ENCODE peak calls at places on chromosomes 13 and 19, in nine cellular contexts. B, F, R, U, N, L, K, G and W are unnamed samples.

GRCh38 chr13:27622102-27622820 is 569 bp downstream of the POLR1D start:
- DNase-seq in B (no peak), F (no peak), R (no peak), U (no peak), N (no peak), L (no peak), K (peak; percentile 76), G (peak; percentile 15), W (no peak)

GRCh38 chr19:5156231-5156986 is 184.2 kb downstream of the PTPRS start:
- DNase-seq in B (no peak), F (no peak), R (no peak), U (peak; percentile 62), N (no peak), L (no peak), K (no peak), G (peak; percentile 12), W (no peak)

GRCh38 chr13:24627864-24628418 is 52.3 kb upstream of the ATP12A start:
- DNase-seq in B (no peak), F (no peak), R (no peak), U (no peak), N (no peak), L (no peak), K (peak; percentile 68), G (no peak), W (no peak)

GRCh38 chr13:33775339-33776108 is 42.4 kb upstream of the RFC3 start:
- DNase-seq in B (no peak), F (peak; percentile 3), R (no peak), U (no peak), N (no peak), L (no peak), K (no peak), G (no peak), W (no peak)

GRCh38 chr19:18119243-18120105 is 21.9 kb downstream of the MAST3 start:
- DNase-seq in B (no peak), F (peak; percentile 69), R (no peak), U (no peak), N (no peak), L (peak; percentile 68), K (no peak), G (no peak), W (no peak)

GRCh38 chr13:113090806-113091205 is 14.8 kb upstream of the F7 start:
- DNase-seq in B (no peak), F (no peak), R (no peak), U (no peak), N (no peak), L (no peak), K (no peak), G (no peak), W (no peak)

GRCh38 chr13:90683711-90684131 is 663.8 kb upstream of the MIR17HG start:
- DNase-seq in B (no peak), F (no peak), R (no peak), U (no peak), N (no peak), L (no peak), K (no peak), G (no peak), W (no peak)

GRCh38 chr19:42042455-42043170 is 27.4 kb downstream of the GRIK5 start:
- DNase-seq in B (no peak), F (peak; percentile 29), R (no peak), U (no peak), N (no peak), L (no peak), K (no peak), G (no peak), W (no peak)

GRCh38 chr13:54185785-54186184 is 1157.2 kb downstream of the OLFM4 start:
- DNase-seq in B (no peak), F (no peak), R (no peak), U (no peak), N (no peak), L (no peak), K (peak; percentile 60), G (no peak), W (no peak)

GRCh38 chr19:44653343-44653742 is 9.6 kb downstream of the PVR start:
- DNase-seq in B (no peak), F (no peak), R (no peak), U (no peak), N (no peak), L (no peak), K (no peak), G (no peak), W (no peak)

GRCh38 chr13:97426695-97427094 is 7.3 kb upstream of the RAP2A start:
- DNase-seq in B (no peak), F (no peak), R (no peak), U (no peak), N (no peak), L (no peak), K (peak; percentile 65), G (no peak), W (no peak)

GRCh38 chr19:7605490-7606222 is 10.0 kb downstream of the CAMSAP3 start:
- DNase-seq in B (no peak), F (no peak), R (no peak), U (no peak), N (no peak), L (peak; percentile 47), K (peak; percentile 61), G (peak; percentile 70), W (no peak)

GRCh38 chr13:72963762-72964161 is 95.0 kb upstream of the KLF5 start:
- DNase-seq in B (no peak), F (no peak), R (no peak), U (no peak), N (no peak), L (no peak), K (no peak), G (no peak), W (no peak)

GRCh38 chr19:4016486-4016885 is 8.9 kb downstream of the PIAS4 start:
- DNase-seq in B (no peak), F (peak; percentile 77), R (peak; percentile 73), U (no peak), N (no peak), L (no peak), K (no peak), G (no peak), W (peak; percentile 78)

GRCh38 chr13:60370343-60370742 is 26.7 kb upstream of the TDRD3 start:
- DNase-seq in B (no peak), F (no peak), R (no peak), U (no peak), N (no peak), L (no peak), K (no peak), G (no peak), W (no peak)

GRCh38 chr19:1522838-1523237 is 1.0 kb upstream of the PLK5 start:
- DNase-seq in B (no peak), F (no peak), R (no peak), U (no peak), N (no peak), L (no peak), K (no peak), G (no peak), W (no peak)

GRCh38 chr19:33724021-33724722 is 72.5 kb upstream of the KCTD15 start:
- DNase-seq in B (no peak), F (no peak), R (no peak), U (no peak), N (no peak), L (no peak), K (peak; percentile 64), G (no peak), W (no peak)

GRCh38 chr13:48828962-48829405 is 146.7 kb upstream of the FNDC3A start:
- DNase-seq in B (no peak), F (no peak), R (no peak), U (no peak), N (no peak), L (no peak), K (peak; percentile 96), G (no peak), W (peak; percentile 10)

GRCh38 chr13:109802936-109803335 is 16.6 kb upstream of the IRS2 start:
- DNase-seq in B (no peak), F (no peak), R (no peak), U (no peak), N (no peak), L (no peak), K (no peak), G (no peak), W (no peak)

GRCh38 chr19:18500376-18500775 is 21.5 kb downstream of the ELL start:
- DNase-seq in B (no peak), F (no peak), R (no peak), U (no peak), N (no peak), L (no peak), K (no peak), G (no peak), W (no peak)

GRCh38 chr19:15195381-15195964 is 5.3 kb downstream of the NOTCH3 start:
- DNase-seq in B (peak; percentile 48), F (no peak), R (no peak), U (peak; percentile 97), N (no peak), L (peak; percentile 47), K (peak; percentile 76), G (no peak), W (peak; percentile 68)

GRCh38 chr13:76968041-76968440 is 19.7 kb downstream of the ACOD1 start:
- DNase-seq in B (no peak), F (no peak), R (no peak), U (no peak), N (no peak), L (no peak), K (no peak), G (no peak), W (no peak)

GRCh38 chr19:44943801-44944249 is 1.8 kb downstream of the APOC4 start:
- DNase-seq in B (peak; percentile 62), F (peak; percentile 19), R (peak; percentile 27), U (peak; percentile 76), N (no peak), L (no peak), K (no peak), G (peak; percentile 85), W (no peak)

GRCh38 chr13:42525035-42525504 is 48.9 kb upstream of the TNFSF11 start:
- DNase-seq in B (no peak), F (no peak), R (no peak), U (no peak), N (no peak), L (no peak), K (no peak), G (no peak), W (no peak)

GRCh38 chr13:72648513-72649065 is 78.8 kb downstream of the MZT1 start:
- DNase-seq in B (no peak), F (no peak), R (no peak), U (no peak), N (no peak), L (no peak), K (peak; percentile 59), G (no peak), W (no peak)

GRCh38 chr13:45209229-45209628 is 8.4 kb upstream of the KCTD4 start:
- DNase-seq in B (no peak), F (no peak), R (no peak), U (no peak), N (no peak), L (no peak), K (no peak), G (no peak), W (no peak)